ENCODE peak calls at places on chromosomes 2 and 18, in seven cellular contexts. One of them, this sample, is unnamed.

GRCh38 chr2:103525757-103526156 is 763.9 kb downstream of the TMEM182 start:
- DNase-seq in CD8-positive, alpha-beta T cell: no peak
- DNase-seq in GM23248: no peak
- DNase-seq in right atrium auricular region: no peak
- DNase-seq in pancreas: no peak
- DNase-seq in CD4-positive, alpha-beta memory T cell: no peak
- DNase-seq in NT2/D1: no peak
- DNase-seq in this sample: no peak

GRCh38 chr18:2223394-2223793 is 347.9 kb downstream of the METTL4 start:
- DNase-seq in CD8-positive, alpha-beta T cell: no peak
- DNase-seq in GM23248: peak; percentile 24
- DNase-seq in right atrium auricular region: no peak
- DNase-seq in pancreas: no peak
- DNase-seq in CD4-positive, alpha-beta memory T cell: no peak
- DNase-seq in NT2/D1: no peak
- DNase-seq in this sample: no peak

GRCh38 chr2:136117391-136117841 is 533 bp downstream of the CXCR4 start:
- DNase-seq in CD8-positive, alpha-beta T cell: no peak
- DNase-seq in GM23248: peak; percentile 46
- DNase-seq in right atrium auricular region: no peak
- DNase-seq in pancreas: peak; percentile 63
- DNase-seq in CD4-positive, alpha-beta memory T cell: no peak
- DNase-seq in NT2/D1: no peak
- DNase-seq in this sample: peak; percentile 31

GRCh38 chr2:221377061-221377460 is 195.0 kb downstream of the EPHA4 start:
- DNase-seq in CD8-positive, alpha-beta T cell: no peak
- DNase-seq in GM23248: peak; percentile 40
- DNase-seq in right atrium auricular region: no peak
- DNase-seq in pancreas: no peak
- DNase-seq in CD4-positive, alpha-beta memory T cell: no peak
- DNase-seq in NT2/D1: no peak
- DNase-seq in this sample: no peak

GRCh38 chr2:120205901-120206581 is 17.2 kb downstream of the TMEM185B start:
- DNase-seq in CD8-positive, alpha-beta T cell: no peak
- DNase-seq in GM23248: peak; percentile 20
- DNase-seq in right atrium auricular region: no peak
- DNase-seq in pancreas: peak; percentile 39
- DNase-seq in CD4-positive, alpha-beta memory T cell: no peak
- DNase-seq in NT2/D1: peak; percentile 25
- DNase-seq in this sample: no peak

GRCh38 chr2:73907840-73908452 is 15.1 kb downstream of the ACTG2 start:
- DNase-seq in CD8-positive, alpha-beta T cell: peak; percentile 19
- DNase-seq in GM23248: peak; percentile 54
- DNase-seq in right atrium auricular region: no peak
- DNase-seq in pancreas: no peak
- DNase-seq in CD4-positive, alpha-beta memory T cell: peak; percentile 53
- DNase-seq in NT2/D1: peak; percentile 30
- DNase-seq in this sample: peak; percentile 23

GRCh38 chr2:168884990-168885389 is 5.2 kb downstream of the SPC25 start:
- DNase-seq in CD8-positive, alpha-beta T cell: no peak
- DNase-seq in GM23248: peak; percentile 59
- DNase-seq in right atrium auricular region: no peak
- DNase-seq in pancreas: no peak
- DNase-seq in CD4-positive, alpha-beta memory T cell: no peak
- DNase-seq in NT2/D1: no peak
- DNase-seq in this sample: no peak

GRCh38 chr2:158297606-158298005 is 158.9 kb downstream of the CCDC148 start:
- DNase-seq in CD8-positive, alpha-beta T cell: no peak
- DNase-seq in GM23248: peak; percentile 40
- DNase-seq in right atrium auricular region: no peak
- DNase-seq in pancreas: no peak
- DNase-seq in CD4-positive, alpha-beta memory T cell: no peak
- DNase-seq in NT2/D1: no peak
- DNase-seq in this sample: no peak

GRCh38 chr2:66412874-66413273 is 22.1 kb upstream of the MEIS1 start:
- DNase-seq in CD8-positive, alpha-beta T cell: no peak
- DNase-seq in GM23248: no peak
- DNase-seq in right atrium auricular region: no peak
- DNase-seq in pancreas: no peak
- DNase-seq in CD4-positive, alpha-beta memory T cell: no peak
- DNase-seq in NT2/D1: no peak
- DNase-seq in this sample: no peak

GRCh38 chr2:158509928-158510797 is 53.4 kb downstream of the PKP4 start:
- DNase-seq in CD8-positive, alpha-beta T cell: no peak
- DNase-seq in GM23248: peak; percentile 62
- DNase-seq in right atrium auricular region: no peak
- DNase-seq in pancreas: no peak
- DNase-seq in CD4-positive, alpha-beta memory T cell: no peak
- DNase-seq in NT2/D1: no peak
- DNase-seq in this sample: no peak

GRCh38 chr2:174722942-174723598 is 41.2 kb downstream of the CHRNA1 start:
- DNase-seq in CD8-positive, alpha-beta T cell: no peak
- DNase-seq in GM23248: no peak
- DNase-seq in right atrium auricular region: no peak
- DNase-seq in pancreas: no peak
- DNase-seq in CD4-positive, alpha-beta memory T cell: no peak
- DNase-seq in NT2/D1: no peak
- DNase-seq in this sample: no peak

GRCh38 chr2:97728091-97728596 is 14.8 kb downstream of the ZAP70 start:
- DNase-seq in CD8-positive, alpha-beta T cell: no peak
- DNase-seq in GM23248: peak; percentile 77
- DNase-seq in right atrium auricular region: no peak
- DNase-seq in pancreas: no peak
- DNase-seq in CD4-positive, alpha-beta memory T cell: no peak
- DNase-seq in NT2/D1: no peak
- DNase-seq in this sample: no peak

GRCh38 chr2:28366496-28367282 is 26.0 kb upstream of the FOSL2 start:
- DNase-seq in CD8-positive, alpha-beta T cell: peak; percentile 37
- DNase-seq in GM23248: no peak
- DNase-seq in right atrium auricular region: no peak
- DNase-seq in pancreas: no peak
- DNase-seq in CD4-positive, alpha-beta memory T cell: peak; percentile 76
- DNase-seq in NT2/D1: no peak
- DNase-seq in this sample: peak; percentile 36

GRCh38 chr2:47422016-47422415 is 19.1 kb downstream of the MSH2 start:
- DNase-seq in CD8-positive, alpha-beta T cell: no peak
- DNase-seq in GM23248: peak; percentile 4
- DNase-seq in right atrium auricular region: no peak
- DNase-seq in pancreas: no peak
- DNase-seq in CD4-positive, alpha-beta memory T cell: no peak
- DNase-seq in NT2/D1: no peak
- DNase-seq in this sample: no peak

GRCh38 chr2:101540518-101540917 is 65.6 kb upstream of the RFX8 start:
- DNase-seq in CD8-positive, alpha-beta T cell: no peak
- DNase-seq in GM23248: peak; percentile 77
- DNase-seq in right atrium auricular region: no peak
- DNase-seq in pancreas: no peak
- DNase-seq in CD4-positive, alpha-beta memory T cell: no peak
- DNase-seq in NT2/D1: no peak
- DNase-seq in this sample: no peak

GRCh38 chr2:20668871-20669475 is 2.0 kb downstream of the GDF7 start:
- DNase-seq in CD8-positive, alpha-beta T cell: no peak
- DNase-seq in GM23248: no peak
- DNase-seq in right atrium auricular region: no peak
- DNase-seq in pancreas: no peak
- DNase-seq in CD4-positive, alpha-beta memory T cell: no peak
- DNase-seq in NT2/D1: no peak
- DNase-seq in this sample: no peak

GRCh38 chr18:22753130-22753831 is 179.8 kb upstream of the RBBP8 start:
- DNase-seq in CD8-positive, alpha-beta T cell: no peak
- DNase-seq in GM23248: no peak
- DNase-seq in right atrium auricular region: no peak
- DNase-seq in pancreas: no peak
- DNase-seq in CD4-positive, alpha-beta memory T cell: no peak
- DNase-seq in NT2/D1: no peak
- DNase-seq in this sample: no peak

GRCh38 chr18:58361212-58361611 is 267.7 kb downstream of the ALPK2 start:
- DNase-seq in CD8-positive, alpha-beta T cell: no peak
- DNase-seq in GM23248: no peak
- DNase-seq in right atrium auricular region: no peak
- DNase-seq in pancreas: no peak
- DNase-seq in CD4-positive, alpha-beta memory T cell: no peak
- DNase-seq in NT2/D1: no peak
- DNase-seq in this sample: no peak

GRCh38 chr2:170822885-170823799 is 6.5 kb downstream of the GAD1 start:
- DNase-seq in CD8-positive, alpha-beta T cell: no peak
- DNase-seq in GM23248: peak; percentile 39
- DNase-seq in right atrium auricular region: no peak
- DNase-seq in pancreas: peak; percentile 75
- DNase-seq in CD4-positive, alpha-beta memory T cell: no peak
- DNase-seq in NT2/D1: no peak
- DNase-seq in this sample: no peak

GRCh38 chr18:24763765-24764548 is 303.5 kb downstream of the HRH4 start:
- DNase-seq in CD8-positive, alpha-beta T cell: no peak
- DNase-seq in GM23248: peak; percentile 95
- DNase-seq in right atrium auricular region: no peak
- DNase-seq in pancreas: no peak
- DNase-seq in CD4-positive, alpha-beta memory T cell: no peak
- DNase-seq in NT2/D1: no peak
- DNase-seq in this sample: no peak

GRCh38 chr2:227238242-227239237 is 74.1 kb downstream of the COL4A3 start:
- DNase-seq in CD8-positive, alpha-beta T cell: peak; percentile 7
- DNase-seq in GM23248: peak; percentile 65
- DNase-seq in right atrium auricular region: peak; percentile 81
- DNase-seq in pancreas: peak; percentile 49
- DNase-seq in CD4-positive, alpha-beta memory T cell: peak; percentile 40
- DNase-seq in NT2/D1: peak; percentile 71
- DNase-seq in this sample: peak; percentile 14

GRCh38 chr2:29224693-29225551 is 109.7 kb downstream of the CLIP4 start:
- DNase-seq in CD8-positive, alpha-beta T cell: no peak
- DNase-seq in GM23248: no peak
- DNase-seq in right atrium auricular region: no peak
- DNase-seq in pancreas: no peak
- DNase-seq in CD4-positive, alpha-beta memory T cell: no peak
- DNase-seq in NT2/D1: no peak
- DNase-seq in this sample: no peak

GRCh38 chr2:44869761-44870160 is 71.7 kb upstream of the SIX3 start:
- DNase-seq in CD8-positive, alpha-beta T cell: no peak
- DNase-seq in GM23248: no peak
- DNase-seq in right atrium auricular region: no peak
- DNase-seq in pancreas: no peak
- DNase-seq in CD4-positive, alpha-beta memory T cell: no peak
- DNase-seq in NT2/D1: no peak
- DNase-seq in this sample: no peak

GRCh38 chr2:126643431-126643830 is 12.5 kb upstream of the GYPC start:
- DNase-seq in CD8-positive, alpha-beta T cell: no peak
- DNase-seq in GM23248: no peak
- DNase-seq in right atrium auricular region: no peak
- DNase-seq in pancreas: no peak
- DNase-seq in CD4-positive, alpha-beta memory T cell: no peak
- DNase-seq in NT2/D1: no peak
- DNase-seq in this sample: no peak

GRCh38 chr2:37819228-37819627 is 105.9 kb upstream of the RMDN2 start:
- DNase-seq in CD8-positive, alpha-beta T cell: no peak
- DNase-seq in GM23248: peak; percentile 96
- DNase-seq in right atrium auricular region: no peak
- DNase-seq in pancreas: no peak
- DNase-seq in CD4-positive, alpha-beta memory T cell: no peak
- DNase-seq in NT2/D1: no peak
- DNase-seq in this sample: no peak

GRCh38 chr2:121519153-121519552 is 11.5 kb upstream of the RNU4ATAC start:
- DNase-seq in CD8-positive, alpha-beta T cell: no peak
- DNase-seq in GM23248: no peak
- DNase-seq in right atrium auricular region: no peak
- DNase-seq in pancreas: no peak
- DNase-seq in CD4-positive, alpha-beta memory T cell: no peak
- DNase-seq in NT2/D1: no peak
- DNase-seq in this sample: no peak

GRCh38 chr18:13611058-13611615 is 115.2 kb downstream of the FAM210A start:
- DNase-seq in CD8-positive, alpha-beta T cell: peak; percentile 33
- DNase-seq in GM23248: peak; percentile 66
- DNase-seq in right atrium auricular region: peak; percentile 80
- DNase-seq in pancreas: no peak
- DNase-seq in CD4-positive, alpha-beta memory T cell: no peak
- DNase-seq in NT2/D1: peak; percentile 22
- DNase-seq in this sample: no peak

GRCh38 chr18:80088036-80088435 is 21.0 kb upstream of the ADNP2 start:
- DNase-seq in CD8-positive, alpha-beta T cell: no peak
- DNase-seq in GM23248: no peak
- DNase-seq in right atrium auricular region: no peak
- DNase-seq in pancreas: no peak
- DNase-seq in CD4-positive, alpha-beta memory T cell: no peak
- DNase-seq in NT2/D1: no peak
- DNase-seq in this sample: no peak

GRCh38 chr18:80088823-80089222 is 20.2 kb upstream of the ADNP2 start:
- DNase-seq in CD8-positive, alpha-beta T cell: no peak
- DNase-seq in GM23248: no peak
- DNase-seq in right atrium auricular region: no peak
- DNase-seq in pancreas: no peak
- DNase-seq in CD4-positive, alpha-beta memory T cell: no peak
- DNase-seq in NT2/D1: no peak
- DNase-seq in this sample: no peak

GRCh38 chr18:80086281-80086680 is 22.8 kb upstream of the ADNP2 start:
- DNase-seq in CD8-positive, alpha-beta T cell: no peak
- DNase-seq in GM23248: no peak
- DNase-seq in right atrium auricular region: no peak
- DNase-seq in pancreas: no peak
- DNase-seq in CD4-positive, alpha-beta memory T cell: no peak
- DNase-seq in NT2/D1: no peak
- DNase-seq in this sample: no peak
- H3K9me3 ChIP-seq in CD8-positive, alpha-beta T cell: no peaks in the 10 kb centered on the region
- H3K9me3 ChIP-seq in GM23248: no peaks in the 10 kb centered on the region
- H3K9me3 ChIP-seq in right atrium auricular region: peaks cover 11% of the 10 kb centered on the region
- H3K9me3 ChIP-seq in pancreas: no peaks in the 10 kb centered on the region
- H3K9me3 ChIP-seq in CD4-positive, alpha-beta memory T cell: peaks cover 11% of the 10 kb centered on the region
- H3K9me3 ChIP-seq in NT2/D1: peaks cover 45% of the 10 kb centered on the region
- H3K9me3 ChIP-seq in this sample: peaks cover 4% of the 10 kb centered on the region

GRCh38 chr2:161426416-161426787 is 10.3 kb downstream of the TBR1 start:
- DNase-seq in CD8-positive, alpha-beta T cell: no peak
- DNase-seq in GM23248: no peak
- DNase-seq in right atrium auricular region: no peak
- DNase-seq in pancreas: no peak
- DNase-seq in CD4-positive, alpha-beta memory T cell: peak; percentile 8
- DNase-seq in NT2/D1: no peak
- DNase-seq in this sample: no peak
- H3K9me3 ChIP-seq in CD8-positive, alpha-beta T cell: no peaks in the 10 kb centered on the region
- H3K9me3 ChIP-seq in GM23248: no peaks in the 10 kb centered on the region
- H3K9me3 ChIP-seq in right atrium auricular region: no peaks in the 10 kb centered on the region
- H3K9me3 ChIP-seq in pancreas: no peaks in the 10 kb centered on the region
- H3K9me3 ChIP-seq in CD4-positive, alpha-beta memory T cell: no peaks in the 10 kb centered on the region
- H3K9me3 ChIP-seq in NT2/D1: no peaks in the 10 kb centered on the region
- H3K9me3 ChIP-seq in this sample: no peaks in the 10 kb centered on the region

GRCh38 chr2:116988303-116988702 is 826.2 kb upstream of the DDX18 start:
- DNase-seq in CD8-positive, alpha-beta T cell: no peak
- DNase-seq in GM23248: no peak
- DNase-seq in right atrium auricular region: no peak
- DNase-seq in pancreas: no peak
- DNase-seq in CD4-positive, alpha-beta memory T cell: no peak
- DNase-seq in NT2/D1: no peak
- DNase-seq in this sample: no peak

GRCh38 chr2:116987447-116987846 is 827.0 kb upstream of the DDX18 start:
- DNase-seq in CD8-positive, alpha-beta T cell: no peak
- DNase-seq in GM23248: no peak
- DNase-seq in right atrium auricular region: no peak
- DNase-seq in pancreas: no peak
- DNase-seq in CD4-positive, alpha-beta memory T cell: no peak
- DNase-seq in NT2/D1: no peak
- DNase-seq in this sample: no peak
- H3K9me3 ChIP-seq in CD8-positive, alpha-beta T cell: no peaks in the 10 kb centered on the region
- H3K9me3 ChIP-seq in GM23248: no peaks in the 10 kb centered on the region
- H3K9me3 ChIP-seq in right atrium auricular region: no peaks in the 10 kb centered on the region
- H3K9me3 ChIP-seq in pancreas: no peaks in the 10 kb centered on the region
- H3K9me3 ChIP-seq in CD4-positive, alpha-beta memory T cell: no peaks in the 10 kb centered on the region
- H3K9me3 ChIP-seq in NT2/D1: no peaks in the 10 kb centered on the region
- H3K9me3 ChIP-seq in this sample: no peaks in the 10 kb centered on the region

GRCh38 chr2:188909036-188909435 is 65.1 kb upstream of the COL3A1 start:
- DNase-seq in CD8-positive, alpha-beta T cell: no peak
- DNase-seq in GM23248: peak; percentile 32
- DNase-seq in right atrium auricular region: no peak
- DNase-seq in pancreas: no peak
- DNase-seq in CD4-positive, alpha-beta memory T cell: no peak
- DNase-seq in NT2/D1: no peak
- DNase-seq in this sample: no peak
- H3K9me3 ChIP-seq in CD8-positive, alpha-beta T cell: no peaks in the 10 kb centered on the region
- H3K9me3 ChIP-seq in GM23248: no peaks in the 10 kb centered on the region
- H3K9me3 ChIP-seq in right atrium auricular region: no peaks in the 10 kb centered on the region
- H3K9me3 ChIP-seq in pancreas: no peaks in the 10 kb centered on the region
- H3K9me3 ChIP-seq in CD4-positive, alpha-beta memory T cell: no peaks in the 10 kb centered on the region
- H3K9me3 ChIP-seq in NT2/D1: no peaks in the 10 kb centered on the region
- H3K9me3 ChIP-seq in this sample: no peaks in the 10 kb centered on the region